ENCODE peak calls at places on chromosomes 3 and 15, in five cellular contexts. J, X, Q, O and Z are unnamed samples.

GRCh38 chr3:171772427-171773056 is 37.7 kb downstream of the PLD1 start:
- DNase-seq in X (peak), J (no peak), O (no peak), Q (peak), Z (peak)

GRCh38 chr15:100094127-100094510 is 247.7 kb downstream of the ADAMTS17 start:
- DNase-seq in X (no peak), O (no peak), J (no peak), Q (no peak), Z (no peak)

GRCh38 chr3:44184319-44184953 is 57.2 kb upstream of the TOPAZ1 start:
- DNase-seq in O (no peak), X (no peak), Q (no peak), J (no peak), Z (no peak)

GRCh38 chr3:71650372-71650771 is 66.8 kb upstream of the FOXP1 start:
- DNase-seq in X (no peak), J (no peak), Q (no peak), O (no peak), Z (no peak)

GRCh38 chr3:151319613-151320012 is 3.0 kb upstream of the GPR87 start:
- DNase-seq in J (no peak), X (no peak), Q (no peak), O (no peak), Z (no peak)

GRCh38 chr3:64462203-64463120 is 225.3 kb downstream of the ADAMTS9 start:
- DNase-seq in Q (no peak), O (no peak), J (no peak), X (no peak), Z (no peak)

GRCh38 chr3:142279965-142280590 is 54.7 kb upstream of the GK5 start:
- DNase-seq in Q (peak), O (peak), X (peak), J (peak), Z (peak)

GRCh38 chr3:172918165-172918564 is 167.6 kb downstream of the ECT2 start:
- DNase-seq in J (no peak), O (no peak), Q (peak), X (no peak), Z (no peak)

GRCh38 chr3:147393261-147393964 is 12.9 kb downstream of the ZIC4 start:
- DNase-seq in Q (no peak), J (no peak), O (no peak), X (no peak), Z (no peak)

GRCh38 chr3:58418227-58418626 is 15.4 kb downstream of the PDHB start:
- DNase-seq in X (no peak), Q (no peak), J (no peak), O (no peak), Z (no peak)

GRCh38 chr3:52004906-52005395 is 9.3 kb upstream of the RPL29 start:
- DNase-seq in O (no peak), Q (no peak), X (no peak), J (no peak), Z (no peak)

GRCh38 chr3:116442331-116443021 is 2.8 kb downstream of the LSAMP start:
- DNase-seq in X (no peak), O (no peak), J (no peak), Q (no peak), Z (no peak)

GRCh38 chr3:133112666-133113065 is 74.5 kb downstream of the TMEM108 start:
- DNase-seq in O (no peak), Q (no peak), J (no peak), X (no peak), Z (no peak)

GRCh38 chr15:56948766-56949105 is 30.3 kb downstream of the TCF12 start:
- DNase-seq in X (no peak), O (no peak), Q (no peak), J (no peak), Z (no peak)

GRCh38 chr3:197522881-197523342 is 32.9 kb downstream of the BDH1 start:
- DNase-seq in Q (no peak), J (no peak), O (no peak), X (no peak), Z (no peak)

GRCh38 chr3:197792019-197792647 is 1.1 kb downstream of the LRCH3 start:
- DNase-seq in Q (no peak), X (no peak), O (no peak), J (no peak), Z (no peak)

GRCh38 chr3:160598865-160599264 is 33.5 kb upstream of the KPNA4 start:
- DNase-seq in O (no peak), J (no peak), X (no peak), Q (no peak), Z (no peak)

DNA sequence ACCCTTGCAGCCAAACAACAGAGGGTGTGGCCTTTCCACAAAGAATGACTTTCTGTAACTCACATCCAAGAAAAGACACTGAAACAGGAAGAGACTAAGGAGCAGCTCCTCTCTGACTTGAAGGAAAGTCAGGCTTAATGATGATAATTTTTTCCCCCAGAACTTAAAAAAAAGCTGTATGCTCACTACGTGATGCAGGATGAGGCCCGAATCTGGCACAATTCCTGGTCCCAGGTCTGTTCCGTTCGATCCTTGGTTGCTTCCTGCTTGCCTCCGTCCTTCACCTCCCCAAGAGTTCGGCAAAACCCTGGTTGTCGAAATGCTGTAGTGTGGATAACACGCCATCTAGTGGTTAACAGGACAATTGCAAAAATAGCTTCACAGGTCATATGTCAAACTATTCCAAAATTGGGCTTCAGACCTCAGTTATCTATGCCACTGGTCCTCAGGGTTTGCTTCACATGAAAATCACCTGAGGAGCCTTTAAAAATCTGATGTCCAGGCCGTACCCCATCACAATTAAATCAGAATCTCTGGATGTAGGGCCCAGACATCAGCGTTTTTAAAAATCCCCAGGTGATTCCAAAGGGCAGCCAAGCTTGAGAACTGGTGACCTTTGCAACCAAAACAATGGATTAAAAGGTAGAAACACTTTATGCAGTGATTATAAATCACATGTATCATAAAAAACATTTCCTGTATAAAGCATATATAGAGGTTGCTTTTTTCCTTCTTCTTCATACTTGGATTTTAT is 28.1 kb upstream of the SYNM start:
- DNase-seq in X (peak), Q (peak), J (peak), O (peak), Z (no peak)
- TF ChIP-seq SUZ12 in X (no peak), Q (no peak), J (no peak), O (no peak), Z (no peak)

DNA sequence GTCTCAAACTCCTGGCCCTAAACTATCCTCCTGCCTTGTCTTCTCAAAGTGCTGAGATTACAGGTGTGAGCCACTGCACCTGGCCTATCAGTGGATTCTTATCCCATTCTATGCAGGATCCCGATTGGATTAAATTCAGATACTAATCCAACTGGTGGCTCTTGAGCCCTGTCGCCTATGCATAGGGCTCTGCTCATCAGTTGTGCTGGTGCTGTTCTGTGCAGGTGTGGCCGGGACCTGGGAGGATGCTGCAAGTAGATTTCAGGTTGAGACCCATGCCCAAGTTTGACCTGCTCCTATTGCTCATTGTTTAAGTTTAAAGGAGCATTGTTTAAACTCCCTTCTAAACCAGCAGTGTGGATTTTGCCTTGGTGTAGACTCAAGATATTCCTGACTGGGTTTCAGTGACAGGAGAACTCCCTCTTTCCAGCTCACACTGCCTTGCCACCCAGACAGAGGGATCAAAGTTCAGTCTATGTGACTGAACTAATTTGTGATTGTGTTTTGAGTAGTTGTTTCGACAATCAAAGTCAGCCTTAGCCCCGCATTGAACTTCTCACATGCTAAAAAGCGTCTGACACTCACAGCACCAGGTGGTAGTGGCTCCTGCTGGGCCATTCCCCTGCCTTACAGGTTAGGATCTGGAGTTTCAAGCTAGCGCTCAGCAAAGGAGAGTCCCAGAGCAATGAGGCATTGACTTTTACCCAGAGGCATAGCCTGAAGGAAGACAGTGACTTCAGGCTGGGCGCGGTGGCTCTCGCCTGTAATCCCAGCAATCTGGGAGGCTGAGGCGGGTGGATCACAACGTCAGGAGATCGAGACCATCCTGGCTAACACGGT is 45.0 kb upstream of the PIK3CB start:
- DNase-seq in O (no peak), J (no peak), X (no peak), Q (no peak), Z (no peak)
- TF ChIP-seq SUZ12 in O (no peak), J (no peak), X (no peak), Q (no peak), Z (no peak)

GRCh38 chr15:77557178-77557960 is 75.3 kb downstream of the LINGO1 start:
- DNase-seq in J (no peak), O (no peak), Q (no peak), X (no peak), Z (no peak)
- TF ChIP-seq SUZ12 in J (no peak), O (no peak), Q (no peak), X (no peak), Z (no peak)

DNA sequence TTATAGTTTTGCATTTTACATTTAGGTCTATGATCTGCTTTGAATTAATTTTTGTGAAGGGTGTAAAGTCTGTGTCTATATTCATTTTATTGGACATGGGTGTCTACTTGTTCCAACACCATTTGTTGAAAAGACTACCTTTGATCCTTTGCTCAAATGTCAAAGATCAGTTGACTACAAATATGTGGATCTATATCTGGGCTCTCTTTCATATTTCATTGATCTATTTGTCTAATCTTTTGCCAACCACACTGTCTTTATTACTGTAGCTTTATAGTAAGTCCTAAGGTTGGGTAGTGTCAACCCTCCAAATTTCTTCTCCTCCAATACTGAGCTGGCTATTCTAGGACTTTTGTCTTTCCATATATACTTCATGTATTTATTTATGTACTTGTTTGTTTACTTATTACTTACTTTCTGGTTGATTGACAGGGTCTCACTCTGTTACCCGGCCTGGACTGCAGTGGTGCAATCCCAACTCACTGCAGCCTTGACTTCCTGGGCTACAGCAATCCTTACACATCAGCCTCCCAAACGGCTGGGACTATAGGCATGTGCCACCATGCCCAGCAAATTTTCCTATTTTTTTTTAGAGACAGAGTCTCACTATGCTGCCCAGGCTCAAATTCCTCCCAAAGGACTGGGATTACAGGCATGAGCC is 53.8 kb upstream of the TTBK2 start:
- DNase-seq in X (no peak), J (no peak), Q (no peak), O (no peak), Z (no peak)
- TF ChIP-seq SUZ12 in X (no peak), J (no peak), Q (no peak), O (no peak), Z (no peak)

DNA sequence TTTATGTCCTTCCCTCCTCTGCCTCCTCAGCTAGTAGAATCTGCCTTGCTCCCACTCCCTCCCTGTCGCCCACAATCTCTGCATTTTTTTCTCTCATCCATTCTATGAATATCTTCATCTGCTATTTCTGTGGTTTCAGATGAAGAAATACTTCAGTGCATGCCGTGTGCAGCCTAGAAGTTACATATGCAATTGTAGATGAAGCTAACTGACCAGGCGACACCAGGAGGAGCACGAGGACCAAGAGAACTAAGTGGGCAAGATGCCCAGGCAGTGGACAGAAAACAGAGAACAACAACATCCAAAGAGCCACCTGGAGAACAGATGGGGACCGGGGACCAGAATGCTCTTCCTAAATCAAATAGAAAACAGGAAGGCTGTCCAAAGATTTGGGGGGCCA is 121.4 kb upstream of the ATP11B start:
- DNase-seq in X (no peak), O (no peak), Q (no peak), J (no peak), Z (no peak)
- TF ChIP-seq SUZ12 in X (no peak), O (no peak), Q (no peak), J (no peak), Z (no peak)